ENCODE peak calls at places on chromosomes 1 and 21, in four cellular contexts. One of them, this sample, is unnamed.

GRCh38 chr1:152487871-152488270 is 22.7 kb upstream of the LCE5A start:
- DNase-seq in iris pigment epithelial cell: no peak
- DNase-seq in NT2/D1: no peak
- DNase-seq in NCI-H2171: no peak
- DNase-seq in this sample: no peak

GRCh38 chr1:26581287-26581651 is 51.7 kb downstream of the RPS6KA1 start:
- DNase-seq in NCI-H2171: no peak
- DNase-seq in iris pigment epithelial cell: no peak
- DNase-seq in NT2/D1: no peak
- DNase-seq in this sample: no peak

GRCh38 chr1:7579016-7579415 is 192.1 kb upstream of the VAMP3 start:
- DNase-seq in iris pigment epithelial cell: no peak
- DNase-seq in NT2/D1: no peak
- DNase-seq in NCI-H2171: no peak
- DNase-seq in this sample: no peak

GRCh38 chr1:117630423-117630998 is 24.7 kb downstream of the TENT5C start:
- DNase-seq in NCI-H2171: no peak
- DNase-seq in NT2/D1: no peak
- DNase-seq in iris pigment epithelial cell: no peak
- DNase-seq in this sample: no peak

GRCh38 chr1:81549588-81550127 is 251.1 kb upstream of the ADGRL2 start:
- DNase-seq in NT2/D1: peak
- DNase-seq in NCI-H2171: peak
- DNase-seq in iris pigment epithelial cell: peak
- DNase-seq in this sample: peak

GRCh38 chr1:209884249-209884648 is 53.8 kb upstream of the SYT14 start:
- DNase-seq in NT2/D1: no peak
- DNase-seq in NCI-H2171: no peak
- DNase-seq in iris pigment epithelial cell: peak
- DNase-seq in this sample: peak

GRCh38 chr1:1434131-1434811 is 1.2 kb upstream of the VWA1 start:
- DNase-seq in NCI-H2171: no peak
- DNase-seq in iris pigment epithelial cell: no peak
- DNase-seq in NT2/D1: no peak
- DNase-seq in this sample: no peak

GRCh38 chr1:23591460-23592208 is 32.3 kb upstream of the ID3 start:
- DNase-seq in iris pigment epithelial cell: no peak
- DNase-seq in NT2/D1: no peak
- DNase-seq in NCI-H2171: peak
- DNase-seq in this sample: no peak

GRCh38 chr21:37072239-37072987 is 458 bp downstream of the PIGP start:
- DNase-seq in NT2/D1: no peak
- DNase-seq in iris pigment epithelial cell: peak
- DNase-seq in NCI-H2171: peak
- DNase-seq in this sample: peak

GRCh38 chr1:17097787-17098186 is 21.5 kb downstream of the PADI2 start:
- DNase-seq in iris pigment epithelial cell: no peak
- DNase-seq in NT2/D1: no peak
- DNase-seq in NCI-H2171: no peak
- DNase-seq in this sample: no peak

GRCh38 chr1:115677172-115677542 is 35.4 kb downstream of the VANGL1 start:
- DNase-seq in NCI-H2171: no peak
- DNase-seq in iris pigment epithelial cell: peak
- DNase-seq in NT2/D1: peak
- DNase-seq in this sample: peak

GRCh38 chr1:60287536-60287935 is 214.0 kb upstream of the C1orf87 start:
- DNase-seq in NT2/D1: no peak
- DNase-seq in NCI-H2171: no peak
- DNase-seq in iris pigment epithelial cell: no peak
- DNase-seq in this sample: no peak

GRCh38 chr1:71881611-71882010 is 400.7 kb downstream of the NEGR1 start:
- DNase-seq in NT2/D1: no peak
- DNase-seq in NCI-H2171: no peak
- DNase-seq in iris pigment epithelial cell: no peak
- DNase-seq in this sample: no peak

GRCh38 chr1:15094719-15095491 is 58.6 kb upstream of the TMEM51 start:
- DNase-seq in NCI-H2171: no peak
- DNase-seq in iris pigment epithelial cell: no peak
- DNase-seq in NT2/D1: no peak
- DNase-seq in this sample: no peak

GRCh38 chr1:203268901-203269653 is 36.2 kb upstream of the BTG2 start:
- DNase-seq in NT2/D1: peak
- DNase-seq in NCI-H2171: peak
- DNase-seq in iris pigment epithelial cell: peak
- DNase-seq in this sample: peak

GRCh38 chr1:30260318-30260717 is 463.1 kb downstream of the MATN1 start:
- DNase-seq in iris pigment epithelial cell: no peak
- DNase-seq in NT2/D1: no peak
- DNase-seq in NCI-H2171: no peak
- DNase-seq in this sample: no peak

GRCh38 chr1:72241397-72241796 is 40.9 kb downstream of the NEGR1 start:
- DNase-seq in iris pigment epithelial cell: peak
- DNase-seq in NCI-H2171: no peak
- DNase-seq in NT2/D1: no peak
- DNase-seq in this sample: no peak

GRCh38 chr1:156853761-156854160 is 5.2 kb downstream of the INSRR start:
- DNase-seq in NT2/D1: no peak
- DNase-seq in NCI-H2171: no peak
- DNase-seq in iris pigment epithelial cell: no peak
- DNase-seq in this sample: no peak

GRCh38 chr1:119702384-119702783 is 9.3 kb upstream of the PHGDH start:
- DNase-seq in iris pigment epithelial cell: peak
- DNase-seq in NCI-H2171: no peak
- DNase-seq in NT2/D1: no peak
- DNase-seq in this sample: peak

GRCh38 chr1:204442376-204443259 is 31.0 kb upstream of the PPP1R15B start:
- DNase-seq in iris pigment epithelial cell: no peak
- DNase-seq in NT2/D1: no peak
- DNase-seq in NCI-H2171: peak
- DNase-seq in this sample: no peak

GRCh38 chr1:155182052-155182550 is 8.5 kb downstream of the TRIM46 start:
- DNase-seq in iris pigment epithelial cell: no peak
- DNase-seq in NCI-H2171: no peak
- DNase-seq in NT2/D1: no peak
- DNase-seq in this sample: no peak

GRCh38 chr1:52602328-52603300 is at the start of gene GPX7:
- DNase-seq in iris pigment epithelial cell: peak
- DNase-seq in NCI-H2171: peak
- DNase-seq in NT2/D1: peak
- DNase-seq in this sample: peak

GRCh38 chr1:185652348-185652747 is 81.8 kb upstream of the HMCN1 start:
- DNase-seq in iris pigment epithelial cell: no peak
- DNase-seq in NCI-H2171: no peak
- DNase-seq in NT2/D1: no peak
- DNase-seq in this sample: no peak

GRCh38 chr1:1678581-1679380 is 13.8 kb downstream of the SLC35E2B start:
- DNase-seq in NCI-H2171: no peak
- DNase-seq in NT2/D1: no peak
- DNase-seq in iris pigment epithelial cell: no peak
- DNase-seq in this sample: no peak

GRCh38 chr1:233707153-233707905 is 93.4 kb downstream of the KCNK1 start:
- DNase-seq in iris pigment epithelial cell: peak
- DNase-seq in NT2/D1: no peak
- DNase-seq in NCI-H2171: no peak
- DNase-seq in this sample: no peak

This sample was measured in brain microvascular endothelial cell.